ENCODE peak calls at places on chromosomes 11 and 22, in four cellular contexts. Y is neuronal stem cell, Z is HT-29, B is lower lobe of right lung. D is an unnamed sample.

GRCh38 chr11:129061466-129062194 is 119.0 kb upstream of the TP53AIP1 start:
- DNase-seq in Z (peak), B (no peak), Y (no peak), D (no peak)

GRCh38 chr11:78961938-78962701 is 387.5 kb upstream of the NARS2 start:
- DNase-seq in B (no peak), Z (no peak), Y (peak), D (no peak)

GRCh38 chr22:44586337-44586990 is 88.4 kb upstream of the RTL6 start:
- DNase-seq in Z (no peak), Y (no peak), B (peak), D (no peak)

GRCh38 chr11:72004515-72005346 is 6.0 kb downstream of the IL18BP start:
- DNase-seq in Z (no peak), B (no peak), Y (no peak), D (no peak)

GRCh38 chr11:112085822-112086421 is 634 bp downstream of the TIMM8B start:
- DNase-seq in B (no peak), Z (peak), Y (no peak), D (peak)

GRCh38 chr11:122872046-122872445 is 10.5 kb upstream of the JHY start:
- DNase-seq in Y (no peak), Z (no peak), B (no peak), D (no peak)

GRCh38 chr22:30635273-30636225 is at the start of gene SLC35E4:
- DNase-seq in B (peak), Y (peak), Z (peak), D (peak)

GRCh38 chr11:102940714-102941588 is 14.6 kb downstream of the MMP13 start:
- DNase-seq in Z (peak), Y (peak), B (no peak), D (peak)

GRCh38 chr11:105432241-105432995 is 177.5 kb upstream of the GRIA4 start:
- DNase-seq in Y (no peak), B (no peak), Z (no peak), D (no peak)

GRCh38 chr11:47056261-47056915 is 119.8 kb downstream of the CSTPP1 start:
- DNase-seq in B (no peak), Z (no peak), Y (no peak), D (peak)

GRCh38 chr11:134471341-134472187 is 59.5 kb upstream of the B3GAT1 start:
- DNase-seq in Y (no peak), B (no peak), Z (no peak), D (no peak)

GRCh38 chr11:72626637-72626936 is 47.6 kb downstream of the PDE2A start:
- DNase-seq in Z (no peak), B (no peak), Y (no peak), D (no peak)

GRCh38 chr22:32735516-32735915 is 66.0 kb upstream of the TIMP3 start:
- DNase-seq in B (no peak), Z (no peak), Y (no peak), D (no peak)

GRCh38 chr11:14636119-14636518 is 7.5 kb upstream of the PDE3B start:
- DNase-seq in Z (no peak), Y (no peak), B (no peak), D (no peak)

GRCh38 chr11:27699242-27699925 is 871 bp downstream of the BDNF start:
- DNase-seq in Z (no peak), Y (no peak), B (no peak), D (peak)

GRCh38 chr11:24932110-24933000 is 435.5 kb downstream of the LUZP2 start:
- DNase-seq in Y (no peak), B (no peak), Z (no peak), D (no peak)

GRCh38 chr22:26648761-26649363 is 8.5 kb upstream of the MIAT start:
- DNase-seq in B (no peak), Y (no peak), Z (no peak), D (no peak)

GRCh38 chr11:6687876-6688275 is 4.7 kb upstream of the MRPL17 start:
- DNase-seq in Y (no peak), Z (no peak), B (no peak), D (no peak)

GRCh38 chr11:126105748-126106080 is 43.0 kb upstream of the CDON start:
- DNase-seq in Y (no peak), Z (no peak), B (no peak), D (no peak)

GRCh38 chr22:47190957-47191323 is 428.5 kb downstream of the TBC1D22A start:
- DNase-seq in B (peak), Y (no peak), Z (no peak), D (no peak)

GRCh38 chr22:22691055-22691454 is 46.6 kb downstream of the GGTLC2 start:
- DNase-seq in Y (no peak), Z (no peak), B (no peak), D (no peak)

GRCh38 chr11:34633990-34634725 is 13.3 kb downstream of the EHF start:
- DNase-seq in Y (no peak), B (no peak), Z (peak), D (no peak)

GRCh38 chr22:49960967-49961600 is 512 bp downstream of the PIM3 start:
- DNase-seq in Z (no peak), B (peak), Y (no peak), D (no peak)

GRCh38 chr22:48121984-48122383 is 1359.5 kb downstream of the TBC1D22A start:
- DNase-seq in Z (no peak), Y (no peak), B (no peak), D (no peak)

GRCh38 chr22:38924197-38924952 is 33.0 kb upstream of the APOBEC3A start:
- DNase-seq in Z (peak), Y (no peak), B (peak), D (peak)

D was measured in SK-MEL-5.